ENCODE peak calls at places on chromosomes 6 and 20, in eight cellular contexts. One of them, this sample, is unnamed. For H3K4me1, the result is how much of the 10 kb centered on the place peaks cover.

GRCh38 chr6:27161946-27162603 is 85.4 kb upstream of the PRSS16 start:
- DNase-seq in adrenal gland: peak
- DNase-seq in ascending aorta: no peak
- DNase-seq in neuronal stem cell: no peak
- DNase-seq in left lung: no peak
- DNase-seq in IMR-90: peak
- DNase-seq in CD8-positive, alpha-beta T cell: no peak
- DNase-seq in heart right ventricle: no peak
- DNase-seq in this sample: peak

GRCh38 chr20:61030130-61030529 is 221.9 kb upstream of the CDH4 start:
- DNase-seq in adrenal gland: no peak
- DNase-seq in ascending aorta: no peak
- DNase-seq in neuronal stem cell: no peak
- DNase-seq in left lung: no peak
- DNase-seq in IMR-90: no peak
- DNase-seq in CD8-positive, alpha-beta T cell: no peak
- DNase-seq in heart right ventricle: no peak
- DNase-seq in this sample: no peak

GRCh38 chr20:57262244-57263126 is 4.0 kb downstream of the BMP7 start:
- DNase-seq in adrenal gland: no peak
- DNase-seq in ascending aorta: no peak
- DNase-seq in neuronal stem cell: no peak
- DNase-seq in left lung: no peak
- DNase-seq in IMR-90: no peak
- DNase-seq in CD8-positive, alpha-beta T cell: no peak
- DNase-seq in heart right ventricle: no peak
- DNase-seq in this sample: no peak

GRCh38 chr20:7622399-7622961 is 317.8 kb downstream of the HAO1 start:
- DNase-seq in adrenal gland: no peak
- DNase-seq in ascending aorta: no peak
- DNase-seq in neuronal stem cell: no peak
- DNase-seq in left lung: peak
- DNase-seq in IMR-90: no peak
- DNase-seq in CD8-positive, alpha-beta T cell: no peak
- DNase-seq in heart right ventricle: peak
- DNase-seq in this sample: no peak

GRCh38 chr6:137016366-137016765 is 28.4 kb downstream of the IL20RA start:
- DNase-seq in adrenal gland: no peak
- DNase-seq in ascending aorta: no peak
- DNase-seq in neuronal stem cell: no peak
- DNase-seq in left lung: no peak
- DNase-seq in IMR-90: peak
- DNase-seq in CD8-positive, alpha-beta T cell: no peak
- DNase-seq in heart right ventricle: no peak
- DNase-seq in this sample: no peak

GRCh38 chr20:5696011-5696559 is 54.1 kb upstream of the SHLD1 start:
- DNase-seq in adrenal gland: peak
- DNase-seq in ascending aorta: no peak
- DNase-seq in neuronal stem cell: no peak
- DNase-seq in left lung: no peak
- DNase-seq in IMR-90: peak
- DNase-seq in CD8-positive, alpha-beta T cell: no peak
- DNase-seq in heart right ventricle: no peak
- DNase-seq in this sample: no peak

GRCh38 chr6:110876170-110876773 is 1.7 kb downstream of the AMD1 start:
- DNase-seq in adrenal gland: peak
- DNase-seq in ascending aorta: peak
- DNase-seq in neuronal stem cell: peak
- DNase-seq in left lung: peak
- DNase-seq in IMR-90: peak
- DNase-seq in CD8-positive, alpha-beta T cell: peak
- DNase-seq in heart right ventricle: peak
- DNase-seq in this sample: peak

GRCh38 chr20:41170386-41171105 is 33.2 kb downstream of the PLCG1 start:
- DNase-seq in adrenal gland: peak
- DNase-seq in ascending aorta: peak
- DNase-seq in neuronal stem cell: no peak
- DNase-seq in left lung: no peak
- DNase-seq in IMR-90: no peak
- DNase-seq in CD8-positive, alpha-beta T cell: no peak
- DNase-seq in heart right ventricle: no peak
- DNase-seq in this sample: no peak

GRCh38 chr6:45920819-45921511 is 94.7 kb downstream of the CLIC5 start:
- DNase-seq in adrenal gland: no peak
- DNase-seq in ascending aorta: no peak
- DNase-seq in neuronal stem cell: no peak
- DNase-seq in left lung: no peak
- DNase-seq in IMR-90: no peak
- DNase-seq in CD8-positive, alpha-beta T cell: no peak
- DNase-seq in heart right ventricle: no peak
- DNase-seq in this sample: peak

GRCh38 chr20:2140561-2140960 is 38.9 kb downstream of the STK35 start:
- DNase-seq in adrenal gland: peak
- DNase-seq in ascending aorta: peak
- DNase-seq in neuronal stem cell: no peak
- DNase-seq in left lung: no peak
- DNase-seq in IMR-90: peak
- DNase-seq in CD8-positive, alpha-beta T cell: no peak
- DNase-seq in heart right ventricle: peak
- DNase-seq in this sample: no peak

GRCh38 chr6:155483858-155484257 is 28.2 kb upstream of the NOX3 start:
- DNase-seq in adrenal gland: no peak
- DNase-seq in ascending aorta: no peak
- DNase-seq in neuronal stem cell: no peak
- DNase-seq in left lung: no peak
- DNase-seq in IMR-90: peak
- DNase-seq in CD8-positive, alpha-beta T cell: no peak
- DNase-seq in heart right ventricle: no peak
- DNase-seq in this sample: no peak

GRCh38 chr6:136812174-136812573 is 10.2 kb upstream of the PEX7 start:
- DNase-seq in adrenal gland: no peak
- DNase-seq in ascending aorta: no peak
- DNase-seq in neuronal stem cell: no peak
- DNase-seq in left lung: no peak
- DNase-seq in IMR-90: peak
- DNase-seq in CD8-positive, alpha-beta T cell: no peak
- DNase-seq in heart right ventricle: no peak
- DNase-seq in this sample: no peak

GRCh38 chr6:47078991-47079390 is 36.9 kb upstream of the ADGRF1 start:
- DNase-seq in adrenal gland: no peak
- DNase-seq in ascending aorta: no peak
- DNase-seq in neuronal stem cell: no peak
- DNase-seq in left lung: no peak
- DNase-seq in IMR-90: no peak
- DNase-seq in CD8-positive, alpha-beta T cell: no peak
- DNase-seq in heart right ventricle: no peak
- DNase-seq in this sample: no peak

GRCh38 chr6:82567621-82568020 is 204.0 kb downstream of the TPBG start:
- DNase-seq in adrenal gland: no peak
- DNase-seq in ascending aorta: no peak
- DNase-seq in neuronal stem cell: no peak
- DNase-seq in left lung: no peak
- DNase-seq in IMR-90: no peak
- DNase-seq in CD8-positive, alpha-beta T cell: no peak
- DNase-seq in heart right ventricle: no peak
- DNase-seq in this sample: no peak

GRCh38 chr20:35277127-35277526 is 795 bp downstream of the MMP24OS start:
- DNase-seq in adrenal gland: no peak
- DNase-seq in ascending aorta: no peak
- DNase-seq in neuronal stem cell: no peak
- DNase-seq in left lung: no peak
- DNase-seq in IMR-90: no peak
- DNase-seq in CD8-positive, alpha-beta T cell: no peak
- DNase-seq in heart right ventricle: no peak
- DNase-seq in this sample: no peak

GRCh38 chr6:36840471-36841461 is 1.5 kb upstream of the CPNE5 start:
- DNase-seq in adrenal gland: no peak
- DNase-seq in ascending aorta: peak
- DNase-seq in neuronal stem cell: no peak
- DNase-seq in left lung: no peak
- DNase-seq in IMR-90: no peak
- DNase-seq in CD8-positive, alpha-beta T cell: peak
- DNase-seq in heart right ventricle: peak
- DNase-seq in this sample: peak

GRCh38 chr6:87798393-87799278 is 96.6 kb upstream of the AKIRIN2 start:
- DNase-seq in adrenal gland: no peak
- DNase-seq in ascending aorta: no peak
- DNase-seq in neuronal stem cell: no peak
- DNase-seq in left lung: no peak
- DNase-seq in IMR-90: no peak
- DNase-seq in CD8-positive, alpha-beta T cell: no peak
- DNase-seq in heart right ventricle: no peak
- DNase-seq in this sample: no peak

GRCh38 chr20:34621036-34621343 is 55.9 kb downstream of the PIGU start:
- DNase-seq in adrenal gland: no peak
- DNase-seq in ascending aorta: no peak
- DNase-seq in neuronal stem cell: no peak
- DNase-seq in left lung: no peak
- DNase-seq in IMR-90: no peak
- DNase-seq in CD8-positive, alpha-beta T cell: no peak
- DNase-seq in heart right ventricle: no peak
- DNase-seq in this sample: no peak

GRCh38 chr6:116145786-116146675 is 20.1 kb upstream of the COL10A1 start:
- DNase-seq in adrenal gland: no peak
- DNase-seq in ascending aorta: no peak
- DNase-seq in neuronal stem cell: no peak
- DNase-seq in left lung: no peak
- DNase-seq in IMR-90: no peak
- DNase-seq in CD8-positive, alpha-beta T cell: no peak
- DNase-seq in heart right ventricle: no peak
- DNase-seq in this sample: no peak

DNA sequence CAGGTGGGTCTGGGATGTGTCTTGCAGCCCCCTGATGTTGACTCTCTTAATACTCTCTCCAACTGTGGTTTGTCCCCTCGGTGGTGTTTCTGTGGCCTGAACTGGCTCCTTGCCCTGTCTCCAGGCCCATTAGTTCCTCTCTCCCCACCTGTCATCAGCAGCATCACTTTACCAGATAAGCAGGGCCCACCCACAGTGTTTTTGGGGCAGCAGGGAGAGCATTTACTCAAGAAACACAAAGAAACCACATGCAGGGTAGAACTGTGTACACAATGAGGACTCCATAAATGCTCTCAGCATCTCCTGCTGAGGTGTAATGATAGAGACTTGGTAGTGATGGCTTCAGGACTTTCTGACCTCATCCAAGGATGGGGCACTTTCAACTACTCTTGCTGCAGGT is 20.2 kb upstream of the MRPS18A start:
- DNase-seq in adrenal gland: no peak
- DNase-seq in ascending aorta: no peak
- DNase-seq in neuronal stem cell: no peak
- DNase-seq in left lung: no peak
- DNase-seq in IMR-90: no peak
- DNase-seq in CD8-positive, alpha-beta T cell: no peak
- DNase-seq in heart right ventricle: no peak
- DNase-seq in this sample: no peak
- H3K4me1 ChIP-seq in adrenal gland: under half
- H3K4me1 ChIP-seq in ascending aorta: under half
- H3K4me1 ChIP-seq in neuronal stem cell: under half
- H3K4me1 ChIP-seq in left lung: half or more
- H3K4me1 ChIP-seq in IMR-90: under half
- H3K4me1 ChIP-seq in CD8-positive, alpha-beta T cell: under half
- H3K4me1 ChIP-seq in heart right ventricle: half or more
- H3K4me1 ChIP-seq in this sample: under half

DNA sequence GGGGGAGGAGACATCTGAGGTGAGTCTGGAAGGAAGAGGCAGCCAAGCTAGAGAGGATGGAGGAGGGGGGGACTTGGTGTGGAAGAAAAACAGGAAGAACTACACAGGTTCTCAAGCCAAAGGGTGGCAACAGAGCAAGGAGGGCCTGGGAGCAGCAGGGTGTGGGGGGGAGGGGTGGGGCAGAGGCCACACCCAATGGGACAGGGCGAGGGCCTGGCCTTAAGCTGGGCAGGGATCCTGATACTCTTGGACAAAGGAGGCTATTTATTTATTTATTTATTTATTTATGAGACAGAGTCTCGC is 359.0 kb downstream of the ZFAND3 start:
- DNase-seq in adrenal gland: no peak
- DNase-seq in ascending aorta: peak
- DNase-seq in neuronal stem cell: no peak
- DNase-seq in left lung: no peak
- DNase-seq in IMR-90: no peak
- DNase-seq in CD8-positive, alpha-beta T cell: no peak
- DNase-seq in heart right ventricle: no peak
- DNase-seq in this sample: no peak
- H3K4me1 ChIP-seq in adrenal gland: under half
- H3K4me1 ChIP-seq in ascending aorta: under half
- H3K4me1 ChIP-seq in neuronal stem cell: under half
- H3K4me1 ChIP-seq in left lung: under half
- H3K4me1 ChIP-seq in IMR-90: under half
- H3K4me1 ChIP-seq in CD8-positive, alpha-beta T cell: under half
- H3K4me1 ChIP-seq in heart right ventricle: under half
- H3K4me1 ChIP-seq in this sample: under half

GRCh38 chr6:16716450-16716858 is 44.8 kb downstream of the ATXN1 start:
- DNase-seq in adrenal gland: no peak
- DNase-seq in ascending aorta: no peak
- DNase-seq in neuronal stem cell: no peak
- DNase-seq in left lung: no peak
- DNase-seq in IMR-90: no peak
- DNase-seq in CD8-positive, alpha-beta T cell: no peak
- DNase-seq in heart right ventricle: no peak
- DNase-seq in this sample: no peak
- H3K4me1 ChIP-seq in adrenal gland: under half
- H3K4me1 ChIP-seq in ascending aorta: under half
- H3K4me1 ChIP-seq in neuronal stem cell: under half
- H3K4me1 ChIP-seq in left lung: half or more
- H3K4me1 ChIP-seq in IMR-90: under half
- H3K4me1 ChIP-seq in CD8-positive, alpha-beta T cell: under half
- H3K4me1 ChIP-seq in heart right ventricle: under half
- H3K4me1 ChIP-seq in this sample: under half

GRCh38 chr6:29926081-29926794 is 16.1 kb upstream of the HLA-A start:
- DNase-seq in adrenal gland: no peak
- DNase-seq in ascending aorta: no peak
- DNase-seq in neuronal stem cell: no peak
- DNase-seq in left lung: peak
- DNase-seq in IMR-90: peak
- DNase-seq in CD8-positive, alpha-beta T cell: no peak
- DNase-seq in heart right ventricle: no peak
- DNase-seq in this sample: peak

GRCh38 chr6:29925341-29926080 is 16.8 kb upstream of the HLA-A start:
- DNase-seq in adrenal gland: no peak
- DNase-seq in ascending aorta: no peak
- DNase-seq in neuronal stem cell: no peak
- DNase-seq in left lung: peak
- DNase-seq in IMR-90: no peak
- DNase-seq in CD8-positive, alpha-beta T cell: no peak
- DNase-seq in heart right ventricle: peak
- DNase-seq in this sample: no peak

GRCh38 chr6:29926795-29927427 is 15.4 kb upstream of the HLA-A start:
- DNase-seq in adrenal gland: peak
- DNase-seq in ascending aorta: peak
- DNase-seq in neuronal stem cell: no peak
- DNase-seq in left lung: peak
- DNase-seq in IMR-90: peak
- DNase-seq in CD8-positive, alpha-beta T cell: peak
- DNase-seq in heart right ventricle: peak
- DNase-seq in this sample: peak

GRCh38 chr6:29924731-29925130 is 17.6 kb upstream of the HLA-A start:
- DNase-seq in adrenal gland: no peak
- DNase-seq in ascending aorta: no peak
- DNase-seq in neuronal stem cell: no peak
- DNase-seq in left lung: no peak
- DNase-seq in IMR-90: no peak
- DNase-seq in CD8-positive, alpha-beta T cell: no peak
- DNase-seq in heart right ventricle: no peak
- DNase-seq in this sample: peak

GRCh38 chr6:29927841-29928388 is 14.4 kb upstream of the HLA-A start:
- DNase-seq in adrenal gland: no peak
- DNase-seq in ascending aorta: no peak
- DNase-seq in neuronal stem cell: no peak
- DNase-seq in left lung: no peak
- DNase-seq in IMR-90: no peak
- DNase-seq in CD8-positive, alpha-beta T cell: no peak
- DNase-seq in heart right ventricle: no peak
- DNase-seq in this sample: no peak
- H3K4me1 ChIP-seq in adrenal gland: under half
- H3K4me1 ChIP-seq in ascending aorta: under half
- H3K4me1 ChIP-seq in neuronal stem cell: under half
- H3K4me1 ChIP-seq in left lung: under half
- H3K4me1 ChIP-seq in IMR-90: under half
- H3K4me1 ChIP-seq in CD8-positive, alpha-beta T cell: under half
- H3K4me1 ChIP-seq in heart right ventricle: under half
- H3K4me1 ChIP-seq in this sample: under half

This sample was measured in CD4-positive, CD25-positive, alpha-beta regulatory T cell.